ENCODE peak calls at places on chromosome 6, in seven cellular contexts. P, X, Z, K, S, C and R are unnamed samples.
A peak's percentile ranks its signal among the peaks of the same experiment; 100 is the strongest.

GRCh38 chr6:106799008-106799952 is 169.9 kb downstream of the QRSL1 start:
- DNase-seq in S (no peak), Z (no peak), X (peak; percentile 15), K (peak; percentile 71), C (no peak), P (peak; percentile 30), R (no peak)

GRCh38 chr6:110310861-110311446 is 47.2 kb downstream of the METTL24 start:
- DNase-seq in S (no peak), Z (no peak), X (no peak), K (no peak), P (no peak), C (no peak), R (no peak)

GRCh38 chr6:53347250-53347920 is 1.4 kb downstream of the ELOVL5 start:
- DNase-seq in X (peak; percentile 48), Z (no peak), S (no peak), P (peak; percentile 22), K (no peak), C (no peak), R (no peak)

GRCh38 chr6:156994215-156995076 is 217.3 kb downstream of the ARID1B start:
- DNase-seq in S (no peak), Z (no peak), P (peak; percentile 46), X (no peak), C (no peak), K (no peak), R (no peak)

GRCh38 chr6:158358450-158359077 is 46.3 kb downstream of the TULP4 start:
- DNase-seq in K (no peak), Z (no peak), S (no peak), C (no peak), P (peak; percentile 56), X (no peak), R (no peak)

GRCh38 chr6:149488815-149489214 is 4.0 kb upstream of the ZC3H12D start:
- DNase-seq in X (no peak), Z (no peak), K (no peak), C (no peak), P (peak; percentile 16), S (no peak), R (no peak)

GRCh38 chr6:32133786-32134185 is 3.7 kb upstream of the FKBPL start:
- DNase-seq in K (peak; percentile 51), Z (no peak), C (no peak), X (peak; percentile 85), P (no peak), S (no peak), R (no peak)

GRCh38 chr6:21792177-21792576 is 198.6 kb downstream of the SOX4 start:
- DNase-seq in K (no peak), X (no peak), S (no peak), C (no peak), Z (no peak), P (no peak), R (no peak)

GRCh38 chr6:124535746-124536145 is 426.5 kb upstream of the RNF217 start:
- DNase-seq in Z (no peak), K (no peak), P (no peak), X (no peak), S (no peak), C (no peak), R (no peak)

GRCh38 chr6:83615025-83615999 is 93.6 kb downstream of the SNAP91 start:
- DNase-seq in P (no peak), K (peak; percentile 39), C (no peak), S (peak; percentile 4), Z (no peak), X (peak; percentile 43), R (peak; percentile 2)

GRCh38 chr6:95572098-95572497 is 5.2 kb upstream of the MANEA start:
- DNase-seq in C (no peak), S (no peak), X (no peak), Z (no peak), P (no peak), K (no peak), R (no peak)

GRCh38 chr6:116511424-116512131 is at the start of gene CALHM5:
- DNase-seq in P (peak; percentile 24), C (peak; percentile 36), X (peak; percentile 92), S (no peak), Z (no peak), K (peak; percentile 83), R (no peak)

GRCh38 chr6:170198298-170198697 is 92.6 kb downstream of the DLL1 start:
- DNase-seq in Z (no peak), S (no peak), C (no peak), P (no peak), X (no peak), K (no peak), R (no peak)

GRCh38 chr6:140398076-140398475 is 1023.6 kb upstream of the CITED2 start:
- DNase-seq in C (no peak), Z (no peak), S (no peak), P (no peak), K (no peak), X (no peak), R (no peak)

GRCh38 chr6:149723771-149724417 is 6.0 kb upstream of the LATS1 start:
- DNase-seq in K (peak; percentile 82), X (peak; percentile 78), S (peak; percentile 8), P (peak; percentile 53), C (no peak), Z (peak; percentile 16), R (peak; percentile 12)

GRCh38 chr6:56795852-56796532 is 153.3 kb upstream of the DST start:
- DNase-seq in X (peak; percentile 75), C (no peak), Z (no peak), S (no peak), K (peak; percentile 36), P (no peak), R (no peak)

GRCh38 chr6:131819507-131820228 is 11.8 kb downstream of the ENPP1 start:
- DNase-seq in Z (no peak), X (peak; percentile 82), P (no peak), K (peak; percentile 21), S (no peak), C (no peak), R (no peak)

GRCh38 chr6:170434114-170434820 is 118.8 kb downstream of the PSMB1 start:
- DNase-seq in S (no peak), X (no peak), P (no peak), C (no peak), Z (no peak), K (no peak), R (no peak)

GRCh38 chr6:166736606-166737005 is 109.6 kb upstream of the RPS6KA2 start:
- DNase-seq in K (peak; percentile 59), X (peak; percentile 74), P (no peak), S (no peak), C (no peak), Z (no peak), R (no peak)

GRCh38 chr6:162251257-162251656 is 476.3 kb downstream of the PRKN start:
- DNase-seq in Z (no peak), K (no peak), C (no peak), X (no peak), P (no peak), S (no peak), R (no peak)

GRCh38 chr6:145044606-145045275 is 690.6 kb downstream of the EPM2A start:
- DNase-seq in K (peak; percentile 72), X (peak; percentile 81), P (no peak), S (no peak), C (no peak), Z (no peak), R (no peak)

GRCh38 chr6:43120938-43121913 is 45.1 kb downstream of the PTK7 start:
- DNase-seq in S (no peak), K (peak; percentile 77), P (no peak), X (peak; percentile 99), Z (no peak), C (no peak), R (peak; percentile 77)

GRCh38 chr6:155495011-155495768 is 39.6 kb upstream of the NOX3 start:
- DNase-seq in P (peak; percentile 20), K (peak; percentile 76), Z (no peak), X (peak; percentile 81), S (peak; percentile 6), C (peak; percentile 69), R (no peak)

GRCh38 chr6:39341942-39342341 is 19.4 kb upstream of the KCNK16 start:
- DNase-seq in C (no peak), K (no peak), S (no peak), P (no peak), X (no peak), Z (no peak), R (no peak)

GRCh38 chr6:166483026-166483425 is 100.3 kb upstream of the MPC1 start:
- DNase-seq in K (no peak), P (no peak), C (no peak), Z (no peak), X (no peak), S (no peak), R (no peak)

GRCh38 chr6:18323935-18324707 is 59.8 kb upstream of the DEK start:
- DNase-seq in C (no peak), Z (no peak), S (peak; percentile 54), K (peak; percentile 67), X (peak; percentile 67), P (no peak), R (peak; percentile 42)

GRCh38 chr6:167143041-167143440 is 14.7 kb downstream of the GPR31 start:
- DNase-seq in C (no peak), X (no peak), Z (no peak), S (no peak), P (no peak), K (no peak), R (no peak)

GRCh38 chr6:167163476-167164011 is 5.8 kb upstream of the GPR31 start:
- DNase-seq in C (peak; percentile 90), S (no peak), Z (no peak), X (no peak), K (no peak), P (no peak), R (no peak)

GRCh38 chr6:2973656-2974055 is 2.3 kb upstream of the SERPINB6 start:
- DNase-seq in C (no peak), Z (no peak), S (no peak), P (peak; percentile 17), X (peak; percentile 67), K (peak; percentile 64), R (no peak)

GRCh38 chr6:28282923-28283322 is 1.6 kb downstream of the PGBD1 start:
- DNase-seq in X (peak; percentile 6), C (no peak), P (no peak), Z (no peak), K (no peak), S (no peak), R (no peak)

GRCh38 chr6:149915970-149916865 is 6.7 kb downstream of the RAET1G start:
- DNase-seq in C (no peak), K (no peak), P (no peak), X (no peak), Z (no peak), S (no peak), R (no peak)

GRCh38 chr6:79421001-79421411 is 116.2 kb downstream of the LCA5 start:
- DNase-seq in K (peak; percentile 22), C (no peak), P (no peak), Z (no peak), S (no peak), X (peak; percentile 44), R (no peak)

GRCh38 chr6:5108536-5108935 is 23.4 kb downstream of the PPP1R3G start:
- DNase-seq in Z (no peak), K (no peak), P (no peak), C (no peak), S (no peak), X (no peak), R (no peak)

GRCh38 chr6:53441035-53441493 is 92.3 kb upstream of the ELOVL5 start:
- DNase-seq in X (peak; percentile 55), C (no peak), P (no peak), S (no peak), K (no peak), Z (no peak), R (peak; percentile 76)

GRCh38 chr6:109381007-109381746 is 1.1 kb downstream of the CD164 start:
- DNase-seq in X (peak; percentile 20), P (no peak), K (no peak), Z (no peak), C (no peak), S (no peak), R (no peak)

GRCh38 chr6:14100098-14100497 is 17.5 kb upstream of the CD83 start:
- DNase-seq in K (no peak), X (no peak), Z (no peak), P (no peak), C (no peak), S (no peak), R (no peak)